ENCODE peak calls at places on chromosome 20, in seven cellular contexts. P is HCT116, D is H1, Y is GM23338, I is breast epithelium, U is HepG2, Q is endothelial cell of umbilical vein. K is an unnamed sample.

GRCh38 chr20:23228912-23229311 is 121.7 kb upstream of the NXT1 start:
- DNase-seq in P (no peak), D (no peak), Y (no peak), I (no peak), U (no peak), Q (peak), K (no peak)

GRCh38 chr20:5150226-5151076 is 23.6 kb downstream of the CDS2 start:
- DNase-seq in P (no peak), D (no peak), Y (no peak), I (no peak), U (peak), Q (no peak), K (no peak)

GRCh38 chr20:9985773-9986172 is 49.0 kb upstream of the ANKEF1 start:
- DNase-seq in P (no peak), D (no peak), Y (no peak), I (no peak), U (no peak), Q (no peak), K (no peak)

GRCh38 chr20:63457737-63458136 is 14.7 kb downstream of the KCNQ2 start:
- DNase-seq in P (no peak), D (no peak), Y (no peak), I (no peak), U (no peak), Q (no peak), K (no peak)

GRCh38 chr20:17654649-17655285 is 27.3 kb downstream of the RRBP1 start:
- DNase-seq in P (no peak), D (no peak), Y (peak), I (no peak), U (peak), Q (peak), K (no peak)

GRCh38 chr20:50729925-50730764 is 1.2 kb upstream of the PARD6B start:
- DNase-seq in P (no peak), D (no peak), Y (peak), I (no peak), U (peak), Q (no peak), K (no peak)

GRCh38 chr20:50930139-50931047 is 844 bp downstream of the ADNP start:
- DNase-seq in P (no peak), D (no peak), Y (no peak), I (no peak), U (no peak), Q (no peak), K (no peak)

GRCh38 chr20:21342656-21343345 is 39.7 kb downstream of the XRN2 start:
- DNase-seq in P (no peak), D (no peak), Y (no peak), I (no peak), U (no peak), Q (peak), K (no peak)

GRCh38 chr20:50628326-50628725 is 63.0 kb downstream of the RIPOR3 start:
- DNase-seq in P (no peak), D (no peak), Y (no peak), I (no peak), U (peak), Q (no peak), K (no peak)

GRCh38 chr20:53828673-53829085 is 235.0 kb upstream of the ZNF217 start:
- DNase-seq in P (peak), D (no peak), Y (peak), I (no peak), U (no peak), Q (peak), K (peak)

GRCh38 chr20:53829706-53830521 is 236.3 kb upstream of the ZNF217 start:
- DNase-seq in P (no peak), D (no peak), Y (no peak), I (no peak), U (peak), Q (peak), K (no peak)

GRCh38 chr20:53827996-53828672 is 234.5 kb upstream of the ZNF217 start:
- DNase-seq in P (peak), D (no peak), Y (no peak), I (no peak), U (no peak), Q (peak), K (peak)

GRCh38 chr20:53827292-53827995 is 233.8 kb upstream of the ZNF217 start:
- DNase-seq in P (no peak), D (no peak), Y (no peak), I (no peak), U (no peak), Q (no peak), K (no peak)

GRCh38 chr20:53829086-53829703 is 235.6 kb upstream of the ZNF217 start:
- DNase-seq in P (peak), D (no peak), Y (no peak), I (no peak), U (no peak), Q (peak), K (no peak)
- TF ChIP-seq POLR2AphosphoS5 in P (peak), D (no peak), Y (no peak), I (no peak), U (no peak), Q (no peak), K (peak)

DNA sequence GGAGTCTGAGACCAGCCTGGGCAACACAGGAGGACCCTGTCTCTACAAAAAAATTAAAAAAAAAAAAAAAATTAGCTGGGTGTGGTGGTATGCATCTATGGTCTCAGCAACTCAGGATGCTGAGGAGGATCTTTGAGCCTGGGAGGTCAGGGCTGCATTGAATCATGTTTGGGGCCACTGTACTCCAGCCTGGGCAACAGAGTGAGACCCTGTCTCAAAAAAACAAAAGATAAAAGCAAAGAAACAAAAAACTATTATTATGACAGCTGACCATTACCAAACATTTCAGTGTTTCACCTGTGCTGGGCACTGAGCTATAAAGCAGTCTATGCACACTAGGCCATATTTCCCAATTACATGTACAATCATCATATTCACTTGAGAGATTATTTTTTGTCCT is 35.7 kb downstream of the COX4I2 start:
- DNase-seq in P (no peak), D (no peak), Y (no peak), I (no peak), U (no peak), Q (no peak), K (no peak)
- H3K27ac ChIP-seq in P (no peak), D (no peak), Y (peak), I (peak), U (no peak), Q (no peak), K (peak)

DNA sequence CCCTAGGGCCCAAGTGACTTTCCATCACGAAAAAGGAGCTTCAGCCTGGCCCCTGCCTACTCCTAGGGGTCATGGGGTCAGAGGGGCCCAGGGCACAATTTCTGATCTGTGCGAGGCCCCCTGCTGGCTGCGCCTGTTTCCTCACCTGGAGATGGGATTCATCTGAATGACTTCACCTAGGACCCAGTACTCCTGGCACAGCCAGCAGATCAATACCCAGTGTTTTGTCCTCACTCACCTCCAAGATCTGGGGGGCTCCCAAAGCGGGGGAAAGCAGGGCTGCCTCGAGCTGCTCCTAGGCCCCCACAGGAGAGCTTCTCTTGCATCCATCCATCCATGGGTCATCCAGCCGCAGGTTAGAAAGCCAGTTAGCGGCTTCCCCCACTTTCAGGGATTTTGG is 33.8 kb downstream of the CD40 start:
- DNase-seq in P (no peak), D (no peak), Y (peak), I (no peak), U (peak), Q (no peak), K (no peak)
- TF ChIP-seq CTCF in P (no peak), D (peak), Y (peak), I (no peak), U (peak), Q (peak), K (no peak)

DNA sequence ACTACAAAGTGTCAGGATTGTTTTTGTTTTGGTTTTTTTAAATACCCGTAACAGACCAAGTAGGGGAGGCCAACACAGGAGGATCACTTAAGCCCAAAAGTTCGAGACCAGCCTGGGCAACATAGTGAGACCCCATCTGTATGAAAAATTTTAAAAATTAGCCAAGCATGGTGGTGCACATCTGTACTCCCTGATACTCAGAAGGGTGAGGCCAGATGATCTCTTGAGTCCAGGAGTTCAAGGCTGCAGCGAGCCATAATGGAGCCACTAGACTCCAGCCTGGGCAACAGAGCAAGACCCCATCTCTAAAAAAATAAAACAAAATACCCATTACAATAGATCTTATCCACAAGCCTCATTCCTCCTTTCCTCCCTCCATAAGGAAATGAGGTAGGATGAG is 28.7 kb upstream of the TM9SF4 start:
- DNase-seq in P (no peak), D (no peak), Y (no peak), I (no peak), U (no peak), Q (no peak), K (no peak)
- TF ChIP-seq POLR2AphosphoS5 in P (no peak), D (no peak), Y (no peak), I (no peak), U (no peak), Q (no peak), K (no peak)